ENCODE peak calls at places on chromosomes 11 and 22, in five cellular contexts. R is kidney, G is spleen, Y is OCI-LY7, X is coronary artery. P is an unnamed sample.

GRCh38 chr11:68038718-68039525 is at the start of gene TCIRG1:
- DNase-seq in X (peak), G (peak), Y (peak), R (peak), P (peak)

GRCh38 chr22:47333625-47334024 is 571.2 kb downstream of the TBC1D22A start:
- DNase-seq in R (no peak), X (no peak), G (no peak), Y (no peak), P (peak)

GRCh38 chr11:101914349-101914736 is 467 bp upstream of the CEP126 start:
- DNase-seq in X (no peak), G (no peak), R (no peak), Y (no peak), P (no peak)

GRCh38 chr22:49789289-49790141 is 38.2 kb downstream of the BRD1 start:
- DNase-seq in R (peak), X (no peak), G (peak), Y (no peak), P (peak)

GRCh38 chr22:31753005-31753633 is 700 bp upstream of the DEPDC5 start:
- DNase-seq in X (no peak), G (peak), Y (peak), R (peak), P (peak)

GRCh38 chr11:102831128-102831708 is 12.2 kb downstream of the MMP3 start:
- DNase-seq in X (no peak), G (no peak), R (no peak), Y (no peak), P (no peak)

GRCh38 chr22:37904572-37905533 is 1.2 kb upstream of the MICALL1 start:
- DNase-seq in X (no peak), G (no peak), R (peak), Y (no peak), P (peak)

GRCh38 chr11:400241-400729 is 6.3 kb downstream of the PKP3 start:
- DNase-seq in R (peak), X (no peak), G (peak), Y (no peak), P (no peak)

GRCh38 chr11:118152552-118153471 is at the start of gene SCN4B:
- DNase-seq in X (no peak), Y (no peak), R (peak), G (no peak), P (peak)

GRCh38 chr22:47659467-47660302 is 897.2 kb downstream of the TBC1D22A start:
- DNase-seq in R (no peak), X (no peak), G (no peak), Y (no peak), P (no peak)

GRCh38 chr11:82790723-82791487 is 57.2 kb upstream of the FAM181B start:
- DNase-seq in R (no peak), Y (peak), X (no peak), G (no peak), P (no peak)

GRCh38 chr11:19493446-19493845 is 219.2 kb upstream of the NAV2 start:
- DNase-seq in R (no peak), G (no peak), X (no peak), Y (peak), P (no peak)

GRCh38 chr11:118180300-118180703 is 3.9 kb upstream of the SCN2B start:
- DNase-seq in G (no peak), R (no peak), X (no peak), Y (peak), P (peak)

GRCh38 chr11:128424867-128425285 is 162.5 kb downstream of the ETS1 start:
- DNase-seq in X (peak), R (peak), Y (no peak), G (peak), P (no peak)

GRCh38 chr11:31500560-31500959 is 8.9 kb downstream of the IMMP1L start:
- DNase-seq in X (no peak), G (no peak), R (no peak), Y (no peak), P (no peak)

GRCh38 chr11:1310772-1311468 is 1.5 kb upstream of the TOLLIP start:
- DNase-seq in X (no peak), R (no peak), Y (peak), G (peak), P (no peak)

GRCh38 chr22:20940904-20941385 is 23.7 kb downstream of the CRKL start:
- DNase-seq in Y (no peak), G (no peak), R (no peak), X (no peak), P (no peak)

GRCh38 chr22:46827072-46827780 is 64.8 kb downstream of the TBC1D22A start:
- DNase-seq in R (no peak), Y (peak), G (no peak), X (peak), P (no peak)

GRCh38 chr22:20530368-20531153 is 23.2 kb downstream of the MED15 start:
- DNase-seq in G (no peak), Y (no peak), R (no peak), X (no peak), P (peak)

GRCh38 chr11:60855726-60856633 is at the start of gene PTGDR2:
- DNase-seq in Y (no peak), R (peak), X (no peak), G (peak), P (no peak)

GRCh38 chr11:86515297-86516094 is 140.8 kb downstream of the CCDC81 start:
- DNase-seq in Y (no peak), G (no peak), R (no peak), X (no peak), P (peak)

GRCh38 chr11:101429708-101430107 is 154.1 kb downstream of the TRPC6 start:
- DNase-seq in G (no peak), Y (no peak), X (no peak), R (no peak), P (no peak)

GRCh38 chr22:40247976-40248375 is 70.3 kb downstream of the TNRC6B start:
- DNase-seq in R (no peak), G (no peak), X (no peak), Y (no peak), P (no peak)

GRCh38 chr11:63537293-63538101 is 889 bp downstream of the PLAAT4 start:
- DNase-seq in X (peak), G (no peak), R (no peak), Y (no peak), P (no peak)

GRCh38 chr11:115184901-115185300 is 319.3 kb downstream of the CADM1 start:
- DNase-seq in X (no peak), Y (no peak), R (no peak), G (no peak), P (no peak)

GRCh38 chr22:38218661-38219331 is 17.0 kb downstream of the MAFF start:
- DNase-seq in Y (no peak), X (peak), R (peak), G (no peak), P (peak)

GRCh38 chr11:68056317-68057285 is 17.8 kb downstream of the TCIRG1 start:
- DNase-seq in Y (no peak), G (no peak), X (no peak), R (no peak), P (no peak)

GRCh38 chr11:11265994-11266606 is 87.0 kb downstream of the CSNK2A3 start:
- DNase-seq in G (no peak), X (no peak), R (no peak), Y (peak), P (peak)

GRCh38 chr22:46827781-46828180 is 65.3 kb downstream of the TBC1D22A start:
- DNase-seq in X (peak), R (no peak), G (no peak), Y (no peak), P (no peak)

GRCh38 chr22:32476804-32477203 is 2.2 kb downstream of the FBXO7 start:
- DNase-seq in R (no peak), Y (no peak), G (no peak), X (no peak), P (no peak)

GRCh38 chr11:6693342-6694228 is 10.4 kb upstream of the MRPL17 start:
- DNase-seq in X (no peak), R (no peak), G (no peak), Y (no peak), P (no peak)
- H3K27ac ChIP-seq in X (no peak), R (no peak), G (peak), Y (no peak), P (no peak)

GRCh38 chr11:12269446-12270214 is 107.7 kb upstream of the PARVA start:
- DNase-seq in R (no peak), X (no peak), G (no peak), Y (no peak), P (no peak)

GRCh38 chr11:12269104-12269441 is 108.3 kb upstream of the PARVA start:
- DNase-seq in G (no peak), X (no peak), Y (no peak), R (peak), P (peak)

GRCh38 chr11:12271241-12271640 is 106.1 kb upstream of the PARVA start:
- DNase-seq in Y (no peak), R (no peak), G (no peak), X (no peak), P (no peak)

GRCh38 chr11:12270817-12271216 is 106.6 kb upstream of the PARVA start:
- DNase-seq in R (no peak), G (no peak), X (no peak), Y (no peak), P (no peak)

GRCh38 chr11:12270215-12270797 is 107.1 kb upstream of the PARVA start:
- DNase-seq in Y (no peak), R (no peak), G (no peak), X (no peak), P (no peak)
- TF ChIP-seq CTCF in Y (no peak), R (no peak), G (no peak), X (no peak), P (no peak)

GRCh38 chr22:45240810-45241631 is at the start of gene KIAA0930:
- DNase-seq in X (peak), G (peak), R (peak), Y (peak), P (peak)

GRCh38 chr22:45240137-45240809 is 421 bp downstream of the KIAA0930 start:
- DNase-seq in G (peak), R (no peak), Y (peak), X (no peak), P (peak)

GRCh38 chr22:45237065-45237990 is 3.4 kb downstream of the KIAA0930 start:
- DNase-seq in X (no peak), Y (no peak), G (peak), R (no peak), P (no peak)

GRCh38 chr22:45238431-45239377 is 2.0 kb downstream of the KIAA0930 start:
- DNase-seq in G (peak), X (no peak), R (no peak), Y (no peak), P (no peak)

GRCh38 chr22:45239378-45240136 is 1.1 kb downstream of the KIAA0930 start:
- DNase-seq in Y (no peak), X (no peak), R (peak), G (peak), P (no peak)
- H3K27ac ChIP-seq in Y (peak), X (no peak), R (no peak), G (no peak), P (peak)

GRCh38 chr11:117091753-117092477 is 6.3 kb downstream of the SIK3 start:
- DNase-seq in G (no peak), Y (no peak), X (no peak), R (no peak), P (no peak)
- TF ChIP-seq CTCF in G (no peak), Y (no peak), X (no peak), R (no peak), P (no peak)

DNA sequence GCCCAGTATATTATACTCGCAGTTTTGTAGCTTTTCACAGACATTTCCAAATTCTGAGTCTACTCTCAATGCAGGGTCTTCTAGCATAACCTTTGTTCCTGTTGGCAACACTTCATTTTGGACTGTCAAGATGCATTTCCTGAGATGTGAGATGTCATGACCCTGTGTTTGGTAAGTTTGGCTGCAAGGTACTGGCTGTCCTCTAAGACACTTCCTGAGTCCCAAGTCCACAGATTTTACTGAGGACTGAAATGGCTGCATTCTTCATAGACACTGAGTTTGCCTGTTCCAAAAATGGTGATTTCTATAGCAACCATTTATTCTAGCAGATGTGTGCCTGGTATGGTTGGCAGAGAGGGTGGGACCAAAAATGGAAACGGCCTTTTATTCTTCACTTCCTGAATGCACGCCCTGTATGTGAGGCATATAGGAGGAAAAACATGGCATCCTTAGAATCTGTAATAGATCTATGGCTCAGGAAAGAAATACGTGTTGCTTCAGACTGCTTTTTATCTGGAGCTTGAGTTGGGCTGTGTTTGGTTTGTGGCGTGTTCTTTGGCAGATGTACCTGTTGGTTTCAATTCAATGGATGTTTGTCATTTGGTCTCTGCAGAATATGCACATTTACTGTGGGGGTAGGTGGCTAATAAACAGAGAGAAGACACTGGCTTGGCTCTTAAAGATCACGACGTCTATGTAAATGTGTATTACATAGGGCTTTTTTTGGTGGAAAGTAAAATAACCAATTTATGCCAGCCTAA is 62.4 kb downstream of the ZBTB16 start:
- DNase-seq in Y (no peak), X (no peak), R (no peak), G (no peak), P (no peak)
- H3K27ac ChIP-seq in Y (no peak), X (no peak), R (no peak), G (no peak), P (no peak)

P was measured in RWPE1.